ENCODE peak calls at places on chromosomes 2 and 18, in ten cellular contexts. Y, N, T, Z, J, W, P, X, A and Q are unnamed samples.

GRCh38 chr2:84481702-84482101 is 22.6 kb upstream of the SUCLG1 start:
- DNase-seq in Y (no peak), N (no peak), T (no peak), Z (no peak), J (no peak), W (no peak), P (no peak), X (peak), A (peak), Q (no peak)

GRCh38 chr2:236102971-236103370 is 65.2 kb downstream of the GBX2 start:
- DNase-seq in Y (no peak), N (no peak), T (no peak), Z (no peak), J (no peak), W (no peak), P (no peak), X (no peak), A (no peak), Q (no peak)

GRCh38 chr2:114661926-114662670 is 219.7 kb downstream of the DPP10 start:
- DNase-seq in Y (peak), N (peak), T (peak), Z (no peak), J (peak), W (no peak), P (no peak), X (peak), A (peak), Q (no peak)

GRCh38 chr2:98501896-98502295 is 57.2 kb downstream of the INPP4A start:
- DNase-seq in Y (no peak), N (no peak), T (no peak), Z (no peak), J (no peak), W (no peak), P (no peak), X (no peak), A (no peak), Q (no peak)

GRCh38 chr18:777021-777420 is 35.0 kb downstream of the YES1 start:
- DNase-seq in Y (no peak), N (no peak), T (no peak), Z (no peak), J (no peak), W (no peak), P (no peak), X (no peak), A (peak), Q (no peak)

GRCh38 chr18:50038448-50038847 is 156.5 kb downstream of the MYO5B start:
- DNase-seq in Y (no peak), N (no peak), T (no peak), Z (peak), J (no peak), W (no peak), P (no peak), X (no peak), A (no peak), Q (no peak)

GRCh38 chr2:24409700-24410556 is 49.6 kb upstream of the ITSN2 start:
- DNase-seq in Y (no peak), N (no peak), T (peak), Z (peak), J (peak), W (peak), P (peak), X (peak), A (peak), Q (peak)

GRCh38 chr2:129554373-129554772 is 425.1 kb upstream of the RAB6C start:
- DNase-seq in Y (no peak), N (no peak), T (no peak), Z (no peak), J (no peak), W (no peak), P (no peak), X (no peak), A (no peak), Q (no peak)

GRCh38 chr2:181780159-181781081 is 100.1 kb upstream of the NEUROD1 start:
- DNase-seq in Y (no peak), N (no peak), T (no peak), Z (no peak), J (no peak), W (no peak), P (no peak), X (no peak), A (no peak), Q (no peak)

GRCh38 chr18:45834303-45834702 is 8.8 kb downstream of the SIGLEC15 start:
- DNase-seq in Y (no peak), N (no peak), T (no peak), Z (no peak), J (no peak), W (no peak), P (no peak), X (no peak), A (no peak), Q (no peak)

GRCh38 chr2:33532146-33532545 is 55.7 kb downstream of the RASGRP3 start:
- DNase-seq in Y (no peak), N (no peak), T (no peak), Z (no peak), J (no peak), W (no peak), P (no peak), X (no peak), A (no peak), Q (no peak)

GRCh38 chr2:37631698-37632097 is 39.7 kb downstream of the CDC42EP3 start:
- DNase-seq in Y (no peak), N (no peak), T (no peak), Z (no peak), J (peak), W (no peak), P (no peak), X (no peak), A (no peak), Q (no peak)

GRCh38 chr2:188042412-188042811 is 249.3 kb upstream of the GULP1 start:
- DNase-seq in Y (no peak), N (no peak), T (no peak), Z (peak), J (no peak), W (no peak), P (no peak), X (no peak), A (peak), Q (no peak)

GRCh38 chr2:173184031-173185004 is 108.7 kb downstream of the MAP3K20 start:
- DNase-seq in Y (peak), N (no peak), T (no peak), Z (peak), J (no peak), W (no peak), P (no peak), X (no peak), A (peak), Q (no peak)

GRCh38 chr18:10242922-10243680 is 211.3 kb upstream of the APCDD1 start:
- DNase-seq in Y (no peak), N (no peak), T (no peak), Z (no peak), J (no peak), W (no peak), P (peak), X (no peak), A (no peak), Q (no peak)

GRCh38 chr2:51734115-51734514 is 702.2 kb upstream of the NRXN1 start:
- DNase-seq in Y (no peak), N (no peak), T (no peak), Z (peak), J (no peak), W (no peak), P (no peak), X (no peak), A (no peak), Q (no peak)

GRCh38 chr2:128276878-128277675 is 41.6 kb downstream of the HS6ST1 start:
- DNase-seq in Y (peak), N (peak), T (no peak), Z (no peak), J (no peak), W (no peak), P (no peak), X (no peak), A (no peak), Q (no peak)

GRCh38 chr2:182020319-182021055 is 34.8 kb downstream of the PPP1R1C start:
- DNase-seq in Y (no peak), N (no peak), T (no peak), Z (no peak), J (peak), W (no peak), P (no peak), X (no peak), A (no peak), Q (no peak)

GRCh38 chr2:206665251-206665650 is 23.0 kb downstream of the FAM237A start:
- DNase-seq in Y (no peak), N (no peak), T (no peak), Z (no peak), J (no peak), W (no peak), P (no peak), X (no peak), A (no peak), Q (no peak)

GRCh38 chr2:208827109-208827508 is 420.5 kb downstream of the PTH2R start:
- DNase-seq in Y (no peak), N (no peak), T (no peak), Z (no peak), J (no peak), W (no peak), P (no peak), X (no peak), A (no peak), Q (no peak)